ENCODE peak calls at places on chromosomes 2 and 18, in four cellular contexts. U is HL-60, S is GM12878, Q is K562. J is an unnamed sample.

GRCh38 chr2:186699742-186700141 is 5.9 kb downstream of the FAM171B start:
- DNase-seq in U (no peak), S (no peak), Q (no peak), J (no peak)

GRCh38 chr2:99729104-99729503 is 239.3 kb upstream of the REV1 start:
- DNase-seq in U (no peak), S (no peak), Q (no peak), J (no peak)

GRCh38 chr2:241489733-241490443 is 18.5 kb downstream of the STK25 start:
- DNase-seq in U (no peak), S (no peak), Q (peak), J (no peak)

GRCh38 chr18:42649636-42650035 is 465.8 kb downstream of the RIT2 start:
- DNase-seq in U (no peak), S (no peak), Q (no peak), J (no peak)

GRCh38 chr2:9251154-9252001 is 44.8 kb downstream of the ASAP2 start:
- DNase-seq in U (no peak), S (no peak), Q (no peak), J (no peak)

GRCh38 chr2:74399785-74400184 is 19.7 kb upstream of the DCTN1 start:
- DNase-seq in U (peak), S (no peak), Q (peak), J (no peak)

GRCh38 chr2:98037666-98038339 is 42.1 kb upstream of the TMEM131 start:
- DNase-seq in U (no peak), S (no peak), Q (no peak), J (no peak)

GRCh38 chr2:218074031-218074430 is 5.0 kb downstream of the RUFY4 start:
- DNase-seq in U (peak), S (no peak), Q (peak), J (peak)

DNA sequence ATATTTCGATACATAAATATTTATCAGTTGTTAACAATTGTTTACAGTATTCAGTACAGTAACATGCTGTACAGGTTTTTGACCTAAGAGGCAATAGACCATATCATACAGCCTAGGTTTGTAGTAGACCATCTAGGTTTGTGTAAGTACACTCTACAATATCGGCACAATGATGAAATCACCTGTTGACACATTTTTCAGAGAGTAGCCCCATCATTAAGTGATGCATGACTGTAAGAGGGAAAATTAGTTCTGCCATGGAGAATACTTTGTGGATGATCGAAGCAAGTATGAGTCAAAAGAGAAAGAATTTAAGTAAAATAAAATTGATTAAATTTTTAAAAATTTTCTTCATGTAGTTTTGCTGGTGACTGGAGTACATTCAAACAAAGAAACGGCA is 32.6 kb downstream of the VIT start:
- DNase-seq in U (no peak), S (no peak), Q (no peak), J (no peak)
- TF ChIP-seq POLR2AphosphoS5 in U (no peak), S (no peak), Q (no peak), J (no peak)

GRCh38 chr2:1493361-1494126 is 80.3 kb downstream of the TPO start:
- DNase-seq in U (no peak), S (no peak), Q (no peak), J (no peak)
- TF ChIP-seq SPI1 in U (no peak), S (no peak), Q (no peak), J (no peak)

GRCh38 chr18:75213610-75214009 is 3.0 kb downstream of the TSHZ1 start:
- DNase-seq in U (no peak), S (no peak), Q (no peak), J (no peak)
- TF ChIP-seq POLR2AphosphoS5 in U (no peak), S (no peak), Q (no peak), J (no peak)

GRCh38 chr2:192162392-192163042 is 32.2 kb downstream of the TMEFF2 start:
- DNase-seq in U (peak), S (no peak), Q (peak), J (no peak)
- TF ChIP-seq SPI1 in U (no peak), S (no peak), Q (no peak), J (no peak)

GRCh38 chr2:45654250-45654649 is 2.8 kb downstream of the PRKCE start:
- DNase-seq in U (no peak), S (no peak), Q (no peak), J (no peak)
- TF ChIP-seq POLR2AphosphoS5 in U (no peak), S (no peak), Q (no peak), J (no peak)

GRCh38 chr18:36095936-36096519 is 28.7 kb upstream of the RPRD1A start:
- DNase-seq in U (peak), S (no peak), Q (peak), J (no peak)
- TF ChIP-seq SPI1 in U (no peak), S (no peak), Q (no peak), J (no peak)

GRCh38 chr2:70553584-70554337 is at the start of gene TGFA:
- DNase-seq in U (peak), S (no peak), Q (peak), J (peak)
- TF ChIP-seq POLR2AphosphoS5 in U (no peak), S (no peak), Q (no peak), J (no peak)

DNA sequence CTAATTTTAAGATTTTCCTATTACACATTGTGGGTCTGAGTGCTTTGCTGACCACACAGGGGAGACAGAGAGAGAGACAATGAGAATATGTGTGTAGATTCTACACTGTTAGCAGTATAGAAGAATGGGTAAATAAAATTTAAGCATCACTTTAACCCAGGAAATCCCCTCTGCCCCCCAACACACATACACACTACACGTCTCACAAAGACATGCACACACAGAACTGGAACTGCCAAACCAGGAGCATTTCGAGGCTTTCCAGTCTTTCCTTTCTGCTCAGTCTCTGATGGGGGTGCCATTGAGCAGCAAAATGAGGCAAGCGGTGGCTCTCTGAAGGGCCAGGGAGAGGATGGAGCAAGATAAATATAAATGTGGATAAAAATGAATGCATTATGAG is 2.5 kb downstream of the MERTK start:
- DNase-seq in U (peak), S (no peak), Q (peak), J (no peak)
- TF ChIP-seq SPI1 in U (no peak), S (no peak), Q (no peak), J (no peak)

DNA sequence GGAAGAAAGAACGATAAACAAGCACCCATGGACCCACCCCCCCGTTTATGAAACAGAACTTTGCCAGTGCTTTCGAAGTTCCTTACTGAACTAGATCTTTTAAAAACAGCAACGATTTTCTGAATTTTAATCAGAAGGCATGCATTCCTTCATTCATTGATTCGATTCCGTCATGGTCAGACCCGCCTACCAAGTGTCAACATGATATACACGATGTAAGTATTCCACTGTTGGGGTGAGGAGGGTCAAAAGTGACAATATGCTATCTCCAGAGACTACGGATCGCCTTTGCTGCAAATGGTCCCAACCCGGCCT is 316 bp upstream of the FMNL2 start:
- DNase-seq in U (no peak), S (no peak), Q (no peak), J (no peak)
- TF ChIP-seq POLR2AphosphoS5 in U (no peak), S (no peak), Q (no peak), J (no peak)

GRCh38 chr2:86221066-86221684 is 21.9 kb downstream of the MRPL35 start:
- DNase-seq in U (peak), S (no peak), Q (peak), J (no peak)

GRCh38 chr2:86223098-86223681 is 23.9 kb downstream of the MRPL35 start:
- DNase-seq in U (peak), S (no peak), Q (no peak), J (no peak)

GRCh38 chr2:86216577-86217555 is 17.6 kb downstream of the MRPL35 start:
- DNase-seq in U (no peak), S (no peak), Q (peak), J (no peak)

GRCh38 chr2:86218124-86218523 is 18.9 kb downstream of the MRPL35 start:
- DNase-seq in U (no peak), S (no peak), Q (no peak), J (no peak)

GRCh38 chr2:86219896-86220295 is 20.6 kb downstream of the MRPL35 start:
- DNase-seq in U (no peak), S (no peak), Q (no peak), J (no peak)
- TF ChIP-seq SPI1 in U (no peak), S (no peak), Q (no peak), J (no peak)